ENCODE peak calls at places on chromosomes 12 and 14, in seven cellular contexts. G, K, Y, W, O, P and R are unnamed samples.

GRCh38 chr14:35122696-35123387 is 490 bp downstream of the PRORP start:
- DNase-seq in P (no peak), G (peak; percentile 66), W (no peak), K (no peak), Y (peak; percentile 63), O (peak; percentile 31), R (no peak)

GRCh38 chr12:95674631-95675030 is 115.9 kb downstream of the NTN4 start:
- DNase-seq in O (peak; percentile 79), K (peak; percentile 81), G (peak; percentile 78), W (no peak), P (no peak), Y (peak; percentile 50), R (no peak)

GRCh38 chr12:62802981-62803380 is 132.0 kb downstream of the PPM1H start:
- DNase-seq in G (peak; percentile 46), W (no peak), O (no peak), P (no peak), K (no peak), Y (peak; percentile 65), R (no peak)

GRCh38 chr12:2834581-2835491 is at the start of gene NRIP2:
- DNase-seq in K (peak; percentile 61), Y (peak; percentile 35), O (no peak), G (peak; percentile 29), W (no peak), P (no peak), R (no peak)

GRCh38 chr14:69877492-69877891 is 1.7 kb upstream of the SMOC1 start:
- DNase-seq in P (no peak), K (no peak), O (peak; percentile 8), W (no peak), G (peak; percentile 50), Y (peak; percentile 11), R (no peak)

GRCh38 chr12:11814362-11814761 is 164.9 kb downstream of the ETV6 start:
- DNase-seq in Y (peak; percentile 84), K (peak; percentile 66), P (no peak), O (peak; percentile 28), W (no peak), G (peak; percentile 73), R (no peak)

GRCh38 chr12:67534671-67535070 is 113.9 kb upstream of the DYRK2 start:
- DNase-seq in P (no peak), G (peak; percentile 90), O (no peak), Y (peak; percentile 96), K (peak; percentile 92), W (no peak), R (no peak)

GRCh38 chr14:45089813-45090212 is 5.9 kb downstream of the PRPF39 start:
- DNase-seq in K (no peak), O (no peak), W (no peak), P (no peak), G (peak; percentile 57), Y (peak; percentile 43), R (no peak)

GRCh38 chr12:81257952-81258551 is 180.2 kb downstream of the ACSS3 start:
- DNase-seq in W (no peak), G (peak; percentile 71), K (no peak), P (no peak), Y (peak; percentile 47), O (peak; percentile 80), R (no peak)

GRCh38 chr12:67430708-67431335 is 161.7 kb downstream of the CAND1 start:
- DNase-seq in P (no peak), Y (peak; percentile 23), W (no peak), K (no peak), G (peak; percentile 27), O (no peak), R (no peak)

GRCh38 chr14:76919811-76920571 is 93.8 kb downstream of the LRRC74A start:
- DNase-seq in W (no peak), Y (peak; percentile 88), G (peak; percentile 75), K (peak; percentile 72), O (peak; percentile 39), P (peak; percentile 32), R (peak; percentile 65)

GRCh38 chr12:124369055-124369900 is 74.4 kb downstream of the RFLNA start:
- DNase-seq in Y (peak; percentile 94), W (no peak), K (peak; percentile 88), P (peak; percentile 96), G (peak; percentile 95), O (no peak), R (peak; percentile 82)

GRCh38 chr14:49052516-49052915 is 533.7 kb downstream of the RPS29 start:
- DNase-seq in K (peak; percentile 28), W (no peak), G (no peak), P (no peak), O (no peak), Y (no peak), R (no peak)

GRCh38 chr12:54821676-54822075 is 32.6 kb upstream of the MUCL1 start:
- DNase-seq in W (no peak), O (no peak), K (no peak), Y (no peak), G (no peak), P (no peak), R (no peak)

GRCh38 chr12:23949212-23950010 is at the start of gene SOX5:
- DNase-seq in K (no peak), W (peak; percentile 48), G (peak; percentile 73), P (peak; percentile 28), O (peak; percentile 9), Y (no peak), R (no peak)

GRCh38 chr12:49537231-49537708 is 1.6 kb upstream of the KCNH3 start:
- DNase-seq in G (no peak), P (peak; percentile 22), K (no peak), Y (no peak), O (no peak), W (no peak), R (no peak)

GRCh38 chr12:49636979-49637378 is 13.6 kb downstream of the PRPF40B start:
- DNase-seq in K (no peak), Y (peak; percentile 74), P (peak; percentile 52), O (peak; percentile 86), G (peak; percentile 80), W (peak; percentile 39), R (peak; percentile 59)

GRCh38 chr12:16524378-16524777 is 81.6 kb downstream of the LMO3 start:
- DNase-seq in Y (no peak), K (no peak), G (peak; percentile 14), O (no peak), W (no peak), P (no peak), R (no peak)

GRCh38 chr14:61190341-61190740 is 90.8 kb downstream of the TMEM30B start:
- DNase-seq in P (no peak), Y (peak; percentile 43), W (no peak), G (no peak), O (no peak), K (no peak), R (no peak)

GRCh38 chr12:119180380-119181040 is 1.8 kb downstream of the HSPB8 start:
- DNase-seq in Y (peak; percentile 62), W (no peak), P (peak; percentile 31), G (peak; percentile 73), K (no peak), O (no peak), R (peak; percentile 37)

GRCh38 chr14:67173719-67174118 is 15.5 kb upstream of the GARIN2 start:
- DNase-seq in P (no peak), W (no peak), G (no peak), Y (no peak), K (no peak), O (no peak), R (no peak)

GRCh38 chr14:81401420-81402122 is 1.4 kb upstream of the STON2 start:
- DNase-seq in P (no peak), W (no peak), Y (peak; percentile 85), G (peak; percentile 95), O (no peak), K (peak; percentile 78), R (no peak)

GRCh38 chr12:14950982-14951746 is 10.2 kb downstream of the ARHGDIB start:
- DNase-seq in G (peak; percentile 44), O (no peak), W (no peak), P (no peak), K (no peak), Y (no peak), R (peak; percentile 66)